ENCODE peak calls at places on chromosome 1, in six cellular contexts. I is H9, S is neuronal stem cell, U is IMR-90, V is H1, Z is mesenchymal stem cell. Q is an unnamed sample.

GRCh38 chr1:29711582-29712274 is 475.4 kb downstream of the PTPRU start:
- DNase-seq in Z (peak; percentile 53), U (peak; percentile 78), S (no peak), V (no peak), I (no peak), Q (no peak)

GRCh38 chr1:197663178-197663953 is 111.9 kb downstream of the DENND1B start:
- DNase-seq in U (no peak), V (no peak), S (no peak), I (no peak), Z (peak; percentile 35), Q (no peak)

GRCh38 chr1:5506634-5507033 is 485.6 kb downstream of the NPHP4 start:
- DNase-seq in U (no peak), I (no peak), Z (no peak), S (no peak), V (no peak), Q (no peak)

GRCh38 chr1:72366473-72366872 is 84.1 kb upstream of the NEGR1 start:
- DNase-seq in U (peak; percentile 32), Z (peak; percentile 26), I (no peak), V (no peak), S (no peak), Q (peak; percentile 7)

GRCh38 chr1:25456502-25456901 is 25.8 kb downstream of the MACO1 start:
- DNase-seq in I (no peak), V (no peak), S (no peak), Z (no peak), U (no peak), Q (no peak)

GRCh38 chr1:225700164-225700740 is 47.3 kb upstream of the ENAH start:
- DNase-seq in U (peak; percentile 98), V (no peak), Z (peak; percentile 99), I (no peak), S (no peak), Q (no peak)

GRCh38 chr1:198199105-198199504 is 42.3 kb downstream of the NEK7 start:
- DNase-seq in Z (no peak), V (no peak), I (peak; percentile 38), S (no peak), U (no peak), Q (no peak)

GRCh38 chr1:165481820-165482532 is 37.0 kb upstream of the RXRG start:
- DNase-seq in U (peak; percentile 84), Z (peak; percentile 89), V (no peak), I (no peak), S (peak; percentile 11), Q (peak; percentile 25)

GRCh38 chr1:219209578-219209977 is 35.9 kb downstream of the LYPLAL1 start:
- DNase-seq in V (no peak), I (no peak), S (no peak), U (no peak), Z (no peak), Q (no peak)

GRCh38 chr1:56803561-56804156 is 15.5 kb downstream of the FYB2 start:
- DNase-seq in U (peak; percentile 10), V (peak; percentile 68), S (peak; percentile 56), Z (peak; percentile 34), I (peak; percentile 70), Q (peak; percentile 82)

GRCh38 chr1:96425382-96426129 is 296.0 kb upstream of the PTBP2 start:
- DNase-seq in S (no peak), V (no peak), Z (no peak), U (no peak), I (no peak), Q (no peak)

GRCh38 chr1:167221126-167221803 is 579 bp downstream of the POU2F1 start:
- DNase-seq in S (peak; percentile 26), I (peak; percentile 48), Z (no peak), V (peak; percentile 65), U (no peak), Q (no peak)

GRCh38 chr1:1173793-1174415 is at the start of gene TTLL10:
- DNase-seq in U (no peak), Z (no peak), S (peak; percentile 61), V (peak; percentile 86), I (peak; percentile 93), Q (no peak)

GRCh38 chr1:61299468-61299867 is 217.1 kb downstream of the NFIA start:
- DNase-seq in S (no peak), U (no peak), Z (peak; percentile 18), V (no peak), I (no peak), Q (no peak)

GRCh38 chr1:27621067-27621920 is 13.7 kb downstream of the FGR start:
- DNase-seq in S (no peak), I (no peak), U (peak; percentile 58), Z (no peak), V (no peak), Q (no peak)

GRCh38 chr1:6871300-6871972 is 86.2 kb downstream of the CAMTA1 start:
- DNase-seq in S (no peak), I (no peak), Z (no peak), V (no peak), U (no peak), Q (no peak)

GRCh38 chr1:155623357-155623756 is 13.3 kb downstream of the MSTO1 start:
- DNase-seq in V (no peak), S (no peak), U (no peak), Z (no peak), I (no peak), Q (no peak)

GRCh38 chr1:3905953-3906671 is 6.0 kb upstream of the C1orf174 start:
- DNase-seq in S (no peak), Z (no peak), U (no peak), I (no peak), V (no peak), Q (no peak)

GRCh38 chr1:153790282-153790995 is 15.2 kb downstream of the SLC27A3 start:
- DNase-seq in U (peak; percentile 84), I (no peak), V (no peak), S (no peak), Z (peak; percentile 46), Q (peak; percentile 18)

GRCh38 chr1:236494586-236495207 is 29.1 kb upstream of the LGALS8 start:
- DNase-seq in S (no peak), I (no peak), U (peak; percentile 18), Z (no peak), V (no peak), Q (no peak)

GRCh38 chr1:200206340-200206739 is 178.8 kb downstream of the NR5A2 start:
- DNase-seq in S (no peak), Z (peak; percentile 30), U (peak; percentile 90), V (no peak), I (no peak), Q (no peak)

GRCh38 chr1:64006276-64007051 is 197.0 kb upstream of the UBE2U start:
- DNase-seq in U (peak; percentile 80), V (no peak), I (no peak), Z (peak; percentile 65), S (no peak), Q (peak; percentile 29)

GRCh38 chr1:152162826-152163463 is 3.9 kb upstream of the RPTN start:
- DNase-seq in Z (peak; percentile 14), I (no peak), V (no peak), S (no peak), U (peak; percentile 62), Q (peak; percentile 25)

GRCh38 chr1:2431503-2431902 is 19.1 kb upstream of the PEX10 start:
- DNase-seq in I (no peak), U (no peak), Z (no peak), V (no peak), S (no peak), Q (no peak)

GRCh38 chr1:2432519-2432918 is 20.2 kb upstream of the PEX10 start:
- DNase-seq in Z (no peak), U (no peak), I (no peak), S (no peak), V (no peak), Q (no peak)

GRCh38 chr1:2431095-2431494 is 18.7 kb upstream of the PEX10 start:
- DNase-seq in U (no peak), S (no peak), Z (no peak), V (no peak), I (no peak), Q (no peak)

GRCh38 chr1:2429780-2430591 is 17.6 kb upstream of the PEX10 start:
- DNase-seq in I (peak; percentile 47), S (no peak), Z (no peak), U (no peak), V (no peak), Q (peak; percentile 58)

GRCh38 chr1:2430592-2430973 is 18.2 kb upstream of the PEX10 start:
- DNase-seq in S (no peak), V (no peak), I (no peak), U (no peak), Z (no peak), Q (no peak)
- H3K4me2 ChIP-seq in S (no peak overlapping the region), V (no peak overlapping the region), I (no peak overlapping the region), U (no peak overlapping the region), Z (no peak overlapping the region), Q (no peak overlapping the region)

DNA sequence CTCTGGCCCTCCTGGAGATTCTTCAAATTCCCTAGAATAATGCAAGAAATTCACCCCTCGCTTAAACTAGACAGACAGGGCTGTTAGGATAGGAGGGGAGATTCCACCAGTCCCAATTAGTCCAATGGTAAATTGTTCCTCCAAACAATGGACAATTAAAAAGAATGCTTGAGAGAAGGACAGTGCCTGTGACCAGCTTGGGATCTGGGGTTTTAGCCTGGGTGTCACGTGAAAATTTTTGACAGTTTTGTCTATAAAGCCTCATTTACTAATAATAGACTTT is 177.7 kb upstream of the RAB4A start:
- DNase-seq in V (no peak), Z (no peak), I (no peak), S (no peak), U (no peak), Q (no peak)
- H3K4ac ChIP-seq in V (peak overlapping the region; percentile 36), Z (no peak overlapping the region), I (no peak overlapping the region), S (no peak overlapping the region), U (no peak overlapping the region), Q (peak overlapping the region; percentile 35)

DNA sequence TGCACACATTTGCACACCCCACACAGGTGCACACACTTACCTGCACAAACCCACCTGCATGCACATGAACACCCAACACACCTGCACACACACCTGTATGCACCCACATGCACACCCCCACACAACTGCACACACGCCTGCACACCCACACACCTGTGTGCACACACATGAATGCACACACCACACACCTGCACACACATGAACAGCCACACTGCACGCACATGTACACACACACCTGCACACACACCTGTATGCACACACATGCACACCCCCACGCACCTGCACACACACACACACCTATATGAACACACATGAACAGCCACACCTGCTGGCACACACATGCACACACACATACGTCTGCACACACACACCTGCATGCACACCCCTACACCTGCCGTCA is 17.9 kb upstream of the TTC34 start:
- DNase-seq in Z (no peak), S (no peak), U (no peak), I (no peak), V (no peak), Q (no peak)
- H3K9me3 ChIP-seq in Z (no peaks in the 10 kb centered on the region), S (peaks cover 17% of the 10 kb centered on the region), U (peaks cover 58% of the 10 kb centered on the region), I (peaks cover 94% of the 10 kb centered on the region), V (peaks cover 97% of the 10 kb centered on the region), Q (peaks cover 70% of the 10 kb centered on the region)

DNA sequence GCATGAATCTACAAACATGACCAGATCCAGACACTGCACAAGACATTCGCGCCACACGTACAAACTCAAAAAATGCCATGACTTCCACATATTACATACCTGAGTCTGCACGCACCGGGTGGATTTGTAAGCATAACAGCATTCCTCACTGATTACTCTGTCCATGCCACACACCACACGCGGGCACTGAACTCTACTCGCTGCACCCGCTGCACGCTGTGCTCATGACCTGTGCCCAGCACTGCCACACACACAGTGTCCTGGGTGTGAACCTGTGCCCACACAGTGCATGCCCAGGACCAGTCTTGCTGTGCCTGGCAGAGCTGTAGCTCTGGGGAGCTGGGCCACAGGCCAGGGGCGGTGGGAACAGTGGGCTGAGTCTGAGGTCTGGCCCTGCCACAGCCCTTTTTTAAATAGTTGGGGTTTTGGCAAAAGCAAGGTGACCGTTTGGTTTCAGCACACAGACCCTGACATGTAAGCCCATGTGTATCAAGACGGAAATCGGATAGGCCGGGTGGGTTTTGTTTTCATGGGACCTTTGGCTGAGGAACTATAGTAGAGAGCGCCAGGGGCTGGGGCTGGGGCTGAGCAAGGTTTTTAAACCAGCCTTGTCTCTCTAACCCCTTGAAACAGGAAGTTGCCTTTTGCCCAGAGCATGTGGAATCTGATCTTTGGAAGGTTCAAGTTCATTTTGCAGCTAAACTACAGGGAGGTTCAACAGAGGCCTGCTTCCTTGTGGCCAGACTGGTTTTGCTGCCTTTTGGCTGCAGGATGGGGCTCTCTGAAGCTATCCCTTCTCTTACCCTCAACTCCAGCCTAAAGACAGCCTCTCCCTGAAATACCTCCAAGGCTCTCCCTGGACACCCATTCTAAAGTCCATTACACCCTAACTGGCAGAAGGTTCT is 12.3 kb upstream of the GOLT1A start:
- DNase-seq in S (no peak), I (no peak), V (no peak), U (peak; percentile 27), Z (no peak), Q (peak; percentile 91)
- H3K4me2 ChIP-seq in S (no peak overlapping the region), I (no peak overlapping the region), V (no peak overlapping the region), U (no peak overlapping the region), Z (no peak overlapping the region), Q (peak overlapping the region; percentile 6)